ENCODE peak calls at places on chromosome 2, in four cellular contexts. One of them, this sample, is unnamed.

GRCh38 chr2:152372438-152372984 is 37.5 kb downstream of the FMNL2 start:
- DNase-seq in SJSA1: no peak
- DNase-seq in H9: no peak
- DNase-seq in EH: no peak
- DNase-seq in this sample: no peak

GRCh38 chr2:231704017-231704416 is 4.3 kb upstream of the PTMA start:
- DNase-seq in SJSA1: no peak
- DNase-seq in EH: no peak
- DNase-seq in H9: no peak
- DNase-seq in this sample: no peak

GRCh38 chr2:80028584-80028983 is 276.0 kb downstream of the LRRTM1 start:
- DNase-seq in SJSA1: no peak
- DNase-seq in H9: no peak
- DNase-seq in EH: no peak
- DNase-seq in this sample: no peak

GRCh38 chr2:30231726-30232026 is 342 bp downstream of the LBH start:
- DNase-seq in H9: no peak
- DNase-seq in EH: no peak
- DNase-seq in SJSA1: no peak
- DNase-seq in this sample: no peak

GRCh38 chr2:241570961-241571581 is 12.5 kb downstream of the BOK start:
- DNase-seq in SJSA1: no peak
- DNase-seq in EH: no peak
- DNase-seq in H9: peak
- DNase-seq in this sample: no peak

GRCh38 chr2:147110317-147110716 is 734.5 kb upstream of the ACVR2A start:
- DNase-seq in H9: no peak
- DNase-seq in SJSA1: no peak
- DNase-seq in EH: no peak
- DNase-seq in this sample: no peak

GRCh38 chr2:50347355-50348044 is 684.4 kb downstream of the NRXN1 start:
- DNase-seq in H9: peak
- DNase-seq in EH: no peak
- DNase-seq in SJSA1: no peak
- DNase-seq in this sample: no peak

GRCh38 chr2:41662461-41662860 is 385.4 kb upstream of the PKDCC start:
- DNase-seq in H9: no peak
- DNase-seq in SJSA1: no peak
- DNase-seq in EH: no peak
- DNase-seq in this sample: no peak

GRCh38 chr2:240946654-240947053 is 40.5 kb downstream of the CROCC2 start:
- DNase-seq in H9: no peak
- DNase-seq in SJSA1: no peak
- DNase-seq in EH: peak
- DNase-seq in this sample: no peak

GRCh38 chr2:133371286-133371685 is 197.0 kb downstream of the NCKAP5 start:
- DNase-seq in EH: no peak
- DNase-seq in SJSA1: no peak
- DNase-seq in H9: no peak
- DNase-seq in this sample: no peak

GRCh38 chr2:206477296-206477695 is 34.0 kb downstream of the ADAM23 start:
- DNase-seq in EH: peak
- DNase-seq in H9: no peak
- DNase-seq in SJSA1: no peak
- DNase-seq in this sample: no peak

GRCh38 chr2:10079192-10079930 is 850 bp downstream of the CYS1 start:
- DNase-seq in EH: peak
- DNase-seq in SJSA1: peak
- DNase-seq in H9: peak
- DNase-seq in this sample: peak

GRCh38 chr2:21010813-21011439 is 32.9 kb downstream of the APOB start:
- DNase-seq in SJSA1: no peak
- DNase-seq in H9: no peak
- DNase-seq in EH: no peak
- DNase-seq in this sample: no peak

GRCh38 chr2:176967911-176968451 is 244.6 kb upstream of the HNRNPA3 start:
- DNase-seq in SJSA1: no peak
- DNase-seq in H9: no peak
- DNase-seq in EH: no peak
- DNase-seq in this sample: no peak

GRCh38 chr2:67997528-67998267 is 65.1 kb downstream of the C1D start:
- DNase-seq in SJSA1: peak
- DNase-seq in H9: no peak
- DNase-seq in EH: peak
- DNase-seq in this sample: peak

GRCh38 chr2:70921031-70921430 is 14.7 kb upstream of the ATP6V1B1 start:
- DNase-seq in EH: no peak
- DNase-seq in H9: peak
- DNase-seq in SJSA1: no peak
- DNase-seq in this sample: no peak

GRCh38 chr2:239257511-239257937 is 143.3 kb downstream of the HDAC4 start:
- DNase-seq in SJSA1: peak
- DNase-seq in H9: no peak
- DNase-seq in EH: peak
- DNase-seq in this sample: peak

GRCh38 chr2:230924092-230924469 is 961 bp downstream of the GPR55 start:
- DNase-seq in SJSA1: no peak
- DNase-seq in EH: no peak
- DNase-seq in H9: no peak
- DNase-seq in this sample: no peak

GRCh38 chr2:211709394-211709793 is 829.2 kb downstream of the ERBB4 start:
- DNase-seq in EH: no peak
- DNase-seq in SJSA1: no peak
- DNase-seq in H9: no peak
- DNase-seq in this sample: no peak

GRCh38 chr2:82875891-82876290 is 1583.2 kb downstream of the SUCLG1 start:
- DNase-seq in SJSA1: no peak
- DNase-seq in H9: no peak
- DNase-seq in EH: no peak
- DNase-seq in this sample: no peak

GRCh38 chr2:107025869-107026380 is 140.0 kb upstream of the ST6GAL2 start:
- DNase-seq in H9: no peak
- DNase-seq in EH: peak
- DNase-seq in SJSA1: peak
- DNase-seq in this sample: no peak

GRCh38 chr2:27428978-27429541 is 629 bp downstream of the NRBP1 start:
- DNase-seq in SJSA1: peak
- DNase-seq in H9: peak
- DNase-seq in EH: peak
- DNase-seq in this sample: peak